ENCODE peak calls at places on chromosomes 12 and 14, in eight cellular contexts. I is stimulated activated CD8-positive, alpha-beta memory T cell treated with anti-CD3 and anti-CD28 coated beads, Interleukin-2, amount 100 ng/mL, for 48 hours; D is AG09319; X is effector memory CD8-positive, alpha-beta T cell; W is DMS153; Q is RCC 7860; E is amniotic stem cell; A is endothelial cell. G is an unnamed sample.

GRCh38 chr12:128823216-128823915 is 392 bp downstream of the SLC15A4 start:
- DNase-seq in I (no peak), D (no peak), X (no peak), W (no peak), Q (no peak), E (no peak), A (peak), G (no peak)

GRCh38 chr14:105249175-105250007 is 1.1 kb downstream of the BTBD6 start:
- DNase-seq in I (no peak), D (no peak), X (no peak), W (no peak), Q (no peak), E (no peak), A (peak), G (no peak)

GRCh38 chr12:28294300-28294699 is 104.0 kb downstream of the CCDC91 start:
- DNase-seq in I (no peak), D (no peak), X (no peak), W (no peak), Q (no peak), E (no peak), A (no peak), G (no peak)

GRCh38 chr14:102362084-102362483 is 606 bp downstream of the CINP start:
- DNase-seq in I (peak), D (no peak), X (no peak), W (no peak), Q (no peak), E (no peak), A (no peak), G (no peak)

GRCh38 chr12:7128681-7129593 is at the start of gene RBP5:
- DNase-seq in I (no peak), D (no peak), X (no peak), W (no peak), Q (no peak), E (no peak), A (no peak), G (no peak)

GRCh38 chr12:49296836-49297694 is 2.1 kb downstream of the PRPH start:
- DNase-seq in I (no peak), D (no peak), X (no peak), W (peak), Q (peak), E (no peak), A (no peak), G (no peak)

GRCh38 chr14:63852271-63852816 is 460 bp upstream of the SYNE2 start:
- DNase-seq in I (no peak), D (no peak), X (no peak), W (no peak), Q (no peak), E (no peak), A (no peak), G (no peak)

GRCh38 chr12:7450667-7451066 is 6.7 kb upstream of the CD163L1 start:
- DNase-seq in I (no peak), D (no peak), X (no peak), W (peak), Q (no peak), E (no peak), A (no peak), G (peak)

GRCh38 chr12:123532021-123532420 is 1.5 kb downstream of the RILPL1 start:
- DNase-seq in I (no peak), D (no peak), X (no peak), W (no peak), Q (no peak), E (no peak), A (peak), G (no peak)

GRCh38 chr12:54390668-54391551 is 6.4 kb upstream of the ZNF385A start:
- DNase-seq in I (peak), D (no peak), X (peak), W (peak), Q (no peak), E (no peak), A (peak), G (no peak)

GRCh38 chr12:121476477-121476876 is 76.6 kb downstream of the RNF34 start:
- DNase-seq in I (no peak), D (no peak), X (no peak), W (no peak), Q (no peak), E (no peak), A (no peak), G (no peak)

GRCh38 chr14:50451854-50452253 is 55.2 kb upstream of the CDKL1 start:
- DNase-seq in I (no peak), D (no peak), X (no peak), W (no peak), Q (no peak), E (no peak), A (no peak), G (no peak)

GRCh38 chr14:23078692-23079116 is 16.2 kb downstream of the ACIN1 start:
- DNase-seq in I (no peak), D (peak), X (no peak), W (no peak), Q (peak), E (no peak), A (no peak), G (no peak)

GRCh38 chr14:80447396-80447795 is 236.1 kb upstream of the DIO2 start:
- DNase-seq in I (no peak), D (no peak), X (no peak), W (no peak), Q (no peak), E (no peak), A (no peak), G (no peak)

GRCh38 chr12:105053116-105053572 is 31.1 kb downstream of the ALDH1L2 start:
- DNase-seq in I (peak), D (peak), X (peak), W (peak), Q (peak), E (no peak), A (peak), G (peak)

GRCh38 chr12:97465012-97465345 is 2.4 kb downstream of the RMST start:
- DNase-seq in I (no peak), D (no peak), X (no peak), W (peak), Q (no peak), E (no peak), A (peak), G (peak)

GRCh38 chr14:55930016-55930784 is 188.0 kb upstream of the PELI2 start:
- DNase-seq in I (no peak), D (no peak), X (no peak), W (no peak), Q (no peak), E (no peak), A (no peak), G (no peak)